ENCODE peak calls at places on chromosomes 16 and 17, in four cellular contexts. One of them, this sample, is unnamed. For H3K36me3, the result is how much of the 10 kb centered on the place peaks cover.

GRCh38 chr16:30926333-30926811 is 3.0 kb downstream of the FBXL19 start:
- DNase-seq in cardiac muscle cell: no peak
- DNase-seq in PC-9: no peak
- DNase-seq in IMR-90: no peak
- DNase-seq in this sample: no peak

GRCh38 chr16:65415460-65415859 is 293.6 kb upstream of the CDH11 start:
- DNase-seq in IMR-90: peak
- DNase-seq in PC-9: no peak
- DNase-seq in cardiac muscle cell: no peak
- DNase-seq in this sample: no peak

GRCh38 chr17:35901776-35902175 is 21.6 kb upstream of the CCL5 start:
- DNase-seq in IMR-90: no peak
- DNase-seq in cardiac muscle cell: no peak
- DNase-seq in PC-9: no peak
- DNase-seq in this sample: no peak

GRCh38 chr17:68498479-68499326 is 13.5 kb upstream of the PRKAR1A start:
- DNase-seq in PC-9: no peak
- DNase-seq in IMR-90: no peak
- DNase-seq in cardiac muscle cell: no peak
- DNase-seq in this sample: peak

GRCh38 chr17:43984521-43984920 is 19.9 kb upstream of the NAGS start:
- DNase-seq in IMR-90: no peak
- DNase-seq in cardiac muscle cell: no peak
- DNase-seq in PC-9: no peak
- DNase-seq in this sample: no peak

GRCh38 chr17:1420981-1421380 is 21.0 kb upstream of the YWHAE start:
- DNase-seq in PC-9: no peak
- DNase-seq in cardiac muscle cell: no peak
- DNase-seq in IMR-90: no peak
- DNase-seq in this sample: no peak

GRCh38 chr17:522912-523311 is 170.3 kb upstream of the RPH3AL start:
- DNase-seq in PC-9: no peak
- DNase-seq in IMR-90: no peak
- DNase-seq in cardiac muscle cell: no peak
- DNase-seq in this sample: no peak

GRCh38 chr17:49390548-49391324 is 23.9 kb downstream of the PHB1 start:
- DNase-seq in PC-9: peak
- DNase-seq in IMR-90: no peak
- DNase-seq in cardiac muscle cell: no peak
- DNase-seq in this sample: peak

GRCh38 chr17:32610027-32610650 is 123.3 kb downstream of the CDK5R1 start:
- DNase-seq in PC-9: no peak
- DNase-seq in cardiac muscle cell: no peak
- DNase-seq in IMR-90: no peak
- DNase-seq in this sample: no peak

GRCh38 chr16:31215287-31216115 is 1.4 kb downstream of the PYDC1 start:
- DNase-seq in IMR-90: peak
- DNase-seq in cardiac muscle cell: peak
- DNase-seq in PC-9: peak
- DNase-seq in this sample: peak

GRCh38 chr16:20363191-20363590 is 10.7 kb upstream of the UMOD start:
- DNase-seq in cardiac muscle cell: no peak
- DNase-seq in PC-9: no peak
- DNase-seq in IMR-90: no peak
- DNase-seq in this sample: no peak

GRCh38 chr16:47697826-47698225 is 236.7 kb downstream of the PHKB start:
- DNase-seq in cardiac muscle cell: no peak
- DNase-seq in IMR-90: no peak
- DNase-seq in PC-9: no peak
- DNase-seq in this sample: no peak

GRCh38 chr17:50924300-50924699 is 58.1 kb upstream of the TOB1 start:
- DNase-seq in IMR-90: no peak
- DNase-seq in cardiac muscle cell: no peak
- DNase-seq in PC-9: no peak
- DNase-seq in this sample: no peak

GRCh38 chr16:68037820-68038597 is 14.9 kb downstream of the DUS2 start:
- DNase-seq in IMR-90: no peak
- DNase-seq in cardiac muscle cell: no peak
- DNase-seq in PC-9: no peak
- DNase-seq in this sample: no peak

GRCh38 chr16:15963307-15963910 is 14.0 kb downstream of the ABCC1 start:
- DNase-seq in IMR-90: no peak
- DNase-seq in PC-9: no peak
- DNase-seq in cardiac muscle cell: no peak
- DNase-seq in this sample: no peak

GRCh38 chr16:46853713-46854443 is 22.9 kb upstream of the C16orf87 start:
- DNase-seq in cardiac muscle cell: peak
- DNase-seq in PC-9: peak
- DNase-seq in IMR-90: peak
- DNase-seq in this sample: peak

GRCh38 chr17:20284018-20284417 is 183.3 kb downstream of the LGALS9B start:
- DNase-seq in IMR-90: peak
- DNase-seq in cardiac muscle cell: no peak
- DNase-seq in PC-9: no peak
- DNase-seq in this sample: no peak

GRCh38 chr17:6457688-6458190 is 13.5 kb downstream of the PIMREG start:
- DNase-seq in cardiac muscle cell: no peak
- DNase-seq in IMR-90: no peak
- DNase-seq in PC-9: peak
- DNase-seq in this sample: peak

GRCh38 chr16:67248401-67249177 is at the start of gene SLC9A5:
- DNase-seq in IMR-90: no peak
- DNase-seq in PC-9: peak
- DNase-seq in cardiac muscle cell: peak
- DNase-seq in this sample: peak

GRCh38 chr17:56694825-56695224 is 101.3 kb downstream of the NOG start:
- DNase-seq in cardiac muscle cell: no peak
- DNase-seq in PC-9: no peak
- DNase-seq in IMR-90: peak
- DNase-seq in this sample: no peak

GRCh38 chr17:47789611-47790520 is 31.7 kb downstream of the OSBPL7 start:
- DNase-seq in PC-9: peak
- DNase-seq in cardiac muscle cell: peak
- DNase-seq in IMR-90: peak
- DNase-seq in this sample: peak

GRCh38 chr16:81485824-81486554 is 41.4 kb downstream of the CMIP start:
- DNase-seq in PC-9: no peak
- DNase-seq in cardiac muscle cell: no peak
- DNase-seq in IMR-90: no peak
- DNase-seq in this sample: no peak

GRCh38 chr17:58875261-58875660 is 119.6 kb downstream of the PPM1E start:
- DNase-seq in cardiac muscle cell: no peak
- DNase-seq in PC-9: no peak
- DNase-seq in IMR-90: no peak
- DNase-seq in this sample: no peak

GRCh38 chr16:75555213-75555706 is 792 bp downstream of the TMEM231 start:
- DNase-seq in PC-9: peak
- DNase-seq in cardiac muscle cell: peak
- DNase-seq in IMR-90: peak
- DNase-seq in this sample: peak

GRCh38 chr16:81399909-81400308 is 44.7 kb upstream of the CMIP start:
- DNase-seq in PC-9: no peak
- DNase-seq in IMR-90: no peak
- DNase-seq in cardiac muscle cell: no peak
- DNase-seq in this sample: no peak

GRCh38 chr17:37708616-37709212 is 36.1 kb downstream of the HNF1B start:
- DNase-seq in PC-9: peak
- DNase-seq in IMR-90: peak
- DNase-seq in cardiac muscle cell: no peak
- DNase-seq in this sample: no peak

GRCh38 chr16:63461248-63461841 is 1425.1 kb upstream of the CDH8 start:
- DNase-seq in PC-9: no peak
- DNase-seq in IMR-90: peak
- DNase-seq in cardiac muscle cell: peak
- DNase-seq in this sample: no peak

GRCh38 chr16:84519855-84520254 is 15.4 kb upstream of the MEAK7 start:
- DNase-seq in PC-9: no peak
- DNase-seq in cardiac muscle cell: no peak
- DNase-seq in IMR-90: no peak
- DNase-seq in this sample: no peak

DNA sequence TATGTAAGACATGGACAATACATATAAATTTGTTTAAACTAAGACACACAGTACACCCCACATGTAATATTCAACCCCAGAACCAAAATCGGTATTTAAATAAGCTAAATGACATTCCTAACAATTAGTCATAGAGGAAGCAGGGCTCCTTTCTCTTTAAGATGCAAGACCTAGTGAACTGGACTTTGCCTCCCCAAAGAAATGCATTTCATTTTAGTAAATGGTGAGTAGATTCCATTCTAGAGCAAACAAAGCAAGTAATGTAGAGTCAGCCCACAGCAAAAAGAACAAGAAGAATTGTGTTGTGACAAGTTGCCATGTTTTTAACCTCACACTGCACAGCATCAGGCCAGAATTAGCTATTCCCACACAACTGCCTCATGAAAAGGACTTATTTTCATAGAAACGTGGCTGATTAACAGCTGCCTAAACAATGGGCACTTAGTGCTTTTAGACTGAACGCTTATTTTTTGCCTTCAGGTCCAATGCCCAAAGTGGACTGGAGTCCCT is 14.4 kb downstream of the DNAJC7 start:
- DNase-seq in PC-9: no peak
- DNase-seq in IMR-90: peak
- DNase-seq in cardiac muscle cell: no peak
- DNase-seq in this sample: no peak
- H3K36me3 ChIP-seq in PC-9: under half
- H3K36me3 ChIP-seq in IMR-90: under half
- H3K36me3 ChIP-seq in cardiac muscle cell: under half
- H3K36me3 ChIP-seq in this sample: under half

DNA sequence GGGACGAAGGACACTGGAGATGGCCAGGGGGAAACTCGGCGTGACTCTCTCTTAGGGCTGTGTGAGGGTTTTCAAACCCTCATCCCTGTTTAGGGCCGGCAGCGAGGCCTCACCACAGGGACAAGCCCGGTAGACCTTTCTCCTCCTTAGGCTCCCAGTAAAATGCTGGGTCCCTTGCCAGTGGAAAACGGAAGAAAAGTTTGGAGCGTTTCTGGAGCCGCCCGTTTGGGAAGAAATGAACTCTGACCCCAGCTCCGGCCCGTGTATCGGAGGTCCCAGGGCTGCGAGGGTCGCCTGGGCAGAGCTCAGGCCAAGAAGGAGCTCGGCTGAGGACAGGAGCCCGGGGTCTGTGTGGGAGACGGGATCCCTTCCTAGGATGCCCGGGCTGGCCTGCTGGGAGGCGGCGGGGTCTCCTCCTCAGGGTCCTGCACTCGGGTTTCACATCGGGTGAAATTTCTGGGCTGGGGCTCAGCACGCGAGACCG is 23.2 kb downstream of the ZNF213 start:
- DNase-seq in cardiac muscle cell: peak
- DNase-seq in PC-9: no peak
- DNase-seq in IMR-90: no peak
- DNase-seq in this sample: peak
- H3K27ac ChIP-seq in cardiac muscle cell: no peak
- H3K27ac ChIP-seq in PC-9: peak
- H3K27ac ChIP-seq in IMR-90: peak
- H3K27ac ChIP-seq in this sample: peak

GRCh38 chr17:81578561-81579225 is 26.5 kb upstream of the FAAP100 start:
- DNase-seq in cardiac muscle cell: no peak
- DNase-seq in PC-9: no peak
- DNase-seq in IMR-90: no peak
- DNase-seq in this sample: no peak
- H3K36me3 ChIP-seq in cardiac muscle cell: under half
- H3K36me3 ChIP-seq in PC-9: under half
- H3K36me3 ChIP-seq in IMR-90: under half
- H3K36me3 ChIP-seq in this sample: half or more

DNA sequence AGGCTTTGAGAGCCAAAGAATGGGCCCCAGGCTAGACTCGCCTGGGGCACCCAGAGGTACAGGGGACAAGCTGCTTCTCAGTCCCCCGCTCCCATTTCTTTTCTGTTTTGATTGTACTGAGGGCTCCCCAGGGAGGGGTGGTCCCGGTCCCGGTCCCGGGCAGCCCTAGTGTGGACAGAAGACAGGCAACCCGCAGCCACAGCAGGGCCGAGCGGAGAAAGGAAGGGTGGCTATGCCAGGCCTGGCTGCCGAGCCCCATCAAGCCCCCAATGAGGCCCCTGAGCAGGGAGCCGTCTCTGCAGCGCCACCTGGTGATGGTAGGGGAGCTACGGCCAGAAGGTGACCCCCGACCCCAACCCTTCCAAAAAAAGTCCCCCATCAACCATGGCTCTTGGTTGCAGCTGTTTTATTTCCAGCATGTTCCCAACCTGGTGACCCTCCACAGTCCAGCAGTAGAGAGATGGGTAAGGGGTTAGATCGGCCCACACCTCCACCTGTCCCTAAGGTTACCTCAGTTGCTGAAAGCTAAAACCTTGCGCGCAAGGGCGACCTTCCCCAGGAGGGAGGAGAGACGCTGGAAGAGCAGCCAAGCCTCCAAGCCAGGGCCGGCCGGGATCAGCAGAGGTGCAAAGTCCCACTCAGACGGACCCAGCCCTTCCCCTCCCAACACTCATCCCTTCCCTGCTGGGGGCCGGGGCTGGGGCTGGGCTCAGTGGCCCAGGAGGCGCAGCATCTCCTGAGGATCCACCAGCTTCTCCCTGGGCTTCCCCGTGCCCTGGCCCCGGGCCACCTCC is 2.6 kb upstream of the GRIN2C start:
- DNase-seq in PC-9: peak
- DNase-seq in cardiac muscle cell: peak
- DNase-seq in IMR-90: peak
- DNase-seq in this sample: peak
- H3K27ac ChIP-seq in PC-9: no peak
- H3K27ac ChIP-seq in cardiac muscle cell: no peak
- H3K27ac ChIP-seq in IMR-90: no peak
- H3K27ac ChIP-seq in this sample: no peak

GRCh38 chr16:58127634-58128033 is 1.5 kb downstream of the CFAP20 start:
- DNase-seq in IMR-90: no peak
- DNase-seq in cardiac muscle cell: no peak
- DNase-seq in PC-9: no peak
- DNase-seq in this sample: no peak
- H3K36me3 ChIP-seq in IMR-90: under half
- H3K36me3 ChIP-seq in cardiac muscle cell: under half
- H3K36me3 ChIP-seq in PC-9: under half
- H3K36me3 ChIP-seq in this sample: under half

GRCh38 chr17:62737513-62737912 is 70.6 kb downstream of the MARCHF10 start:
- DNase-seq in IMR-90: no peak
- DNase-seq in cardiac muscle cell: no peak
- DNase-seq in PC-9: no peak
- DNase-seq in this sample: no peak

GRCh38 chr17:62727916-62728672 is 80.0 kb downstream of the MARCHF10 start:
- DNase-seq in IMR-90: no peak
- DNase-seq in PC-9: no peak
- DNase-seq in cardiac muscle cell: no peak
- DNase-seq in this sample: no peak

GRCh38 chr17:62735027-62735651 is 73.0 kb downstream of the MARCHF10 start:
- DNase-seq in PC-9: no peak
- DNase-seq in cardiac muscle cell: no peak
- DNase-seq in IMR-90: no peak
- DNase-seq in this sample: no peak

DNA sequence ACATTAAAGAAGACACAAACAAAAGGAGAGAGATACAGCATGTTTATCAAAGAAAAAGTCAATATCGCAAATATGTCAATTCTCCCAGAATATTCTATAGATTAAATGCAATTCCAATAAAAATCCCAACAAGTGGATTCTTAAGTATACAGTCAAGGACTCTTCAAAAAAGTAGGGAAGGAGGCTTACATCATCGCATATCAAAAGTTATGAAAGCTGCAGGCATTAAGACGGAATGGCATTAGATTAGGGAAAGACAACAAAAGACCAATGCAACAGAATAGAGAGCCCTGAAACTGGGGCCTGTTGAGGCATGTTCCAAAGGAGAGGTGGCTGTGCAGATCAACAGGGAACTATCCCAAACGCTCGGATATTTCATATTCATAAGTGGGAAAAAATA is 76.0 kb downstream of the MARCHF10 start:
- DNase-seq in cardiac muscle cell: no peak
- DNase-seq in IMR-90: no peak
- DNase-seq in PC-9: no peak
- DNase-seq in this sample: no peak
- H3K27ac ChIP-seq in cardiac muscle cell: no peak
- H3K27ac ChIP-seq in IMR-90: no peak
- H3K27ac ChIP-seq in PC-9: no peak
- H3K27ac ChIP-seq in this sample: no peak